ENCODE peak calls at places on chromosome 17, in seven cellular contexts. One of them, this sample, is unnamed.

GRCh38 chr17:67343237-67343636 is 23.1 kb downstream of the PSMD12 start:
- DNase-seq in HepG2: no peak
- DNase-seq in K562: no peak
- DNase-seq in HCT116: no peak
- DNase-seq in H1: no peak
- DNase-seq in GM12878: no peak
- DNase-seq in SK-N-SH: no peak
- DNase-seq in this sample: no peak

GRCh38 chr17:13114601-13115024 is 96.8 kb upstream of the ELAC2 start:
- DNase-seq in HepG2: peak
- DNase-seq in K562: peak
- DNase-seq in HCT116: peak
- DNase-seq in H1: peak
- DNase-seq in GM12878: no peak
- DNase-seq in SK-N-SH: peak
- DNase-seq in this sample: peak

GRCh38 chr17:8593276-8593675 is 37.2 kb downstream of the MYH10 start:
- DNase-seq in HepG2: no peak
- DNase-seq in K562: no peak
- DNase-seq in HCT116: no peak
- DNase-seq in H1: no peak
- DNase-seq in GM12878: no peak
- DNase-seq in SK-N-SH: no peak
- DNase-seq in this sample: no peak

GRCh38 chr17:40563371-40564052 is 1.8 kb downstream of the CCR7 start:
- DNase-seq in HepG2: no peak
- DNase-seq in K562: no peak
- DNase-seq in HCT116: no peak
- DNase-seq in H1: no peak
- DNase-seq in GM12878: no peak
- DNase-seq in SK-N-SH: no peak
- DNase-seq in this sample: no peak

GRCh38 chr17:76943781-76944213 is 75.6 kb downstream of the MGAT5B start:
- DNase-seq in HepG2: no peak
- DNase-seq in K562: no peak
- DNase-seq in HCT116: no peak
- DNase-seq in H1: no peak
- DNase-seq in GM12878: no peak
- DNase-seq in SK-N-SH: no peak
- DNase-seq in this sample: no peak

GRCh38 chr17:1714980-1715802 is 5.0 kb upstream of the TLCD2 start:
- DNase-seq in HepG2: peak
- DNase-seq in K562: peak
- DNase-seq in HCT116: peak
- DNase-seq in H1: no peak
- DNase-seq in GM12878: no peak
- DNase-seq in SK-N-SH: peak
- DNase-seq in this sample: peak

GRCh38 chr17:20092973-20093626 is 83.9 kb downstream of the SPECC1 start:
- DNase-seq in HepG2: no peak
- DNase-seq in K562: no peak
- DNase-seq in HCT116: no peak
- DNase-seq in H1: no peak
- DNase-seq in GM12878: no peak
- DNase-seq in SK-N-SH: no peak
- DNase-seq in this sample: no peak

GRCh38 chr17:64455993-64456885 is 7.3 kb downstream of the MILR1 start:
- DNase-seq in HepG2: no peak
- DNase-seq in K562: no peak
- DNase-seq in HCT116: no peak
- DNase-seq in H1: no peak
- DNase-seq in GM12878: no peak
- DNase-seq in SK-N-SH: no peak
- DNase-seq in this sample: no peak

GRCh38 chr17:4548721-4549531 is 6.3 kb downstream of the MYBBP1A start:
- DNase-seq in HepG2: no peak
- DNase-seq in K562: no peak
- DNase-seq in HCT116: no peak
- DNase-seq in H1: no peak
- DNase-seq in GM12878: no peak
- DNase-seq in SK-N-SH: no peak
- DNase-seq in this sample: no peak

GRCh38 chr17:74522381-74523090 is 8.7 kb downstream of the CD300LB start:
- DNase-seq in HepG2: no peak
- DNase-seq in K562: no peak
- DNase-seq in HCT116: no peak
- DNase-seq in H1: no peak
- DNase-seq in GM12878: no peak
- DNase-seq in SK-N-SH: no peak
- DNase-seq in this sample: no peak

GRCh38 chr17:2977157-2977556 is 86.2 kb downstream of the OR1D5 start:
- DNase-seq in HepG2: no peak
- DNase-seq in K562: no peak
- DNase-seq in HCT116: no peak
- DNase-seq in H1: no peak
- DNase-seq in GM12878: no peak
- DNase-seq in SK-N-SH: no peak
- DNase-seq in this sample: no peak

GRCh38 chr17:62916684-62917571 is 49.1 kb upstream of the TANC2 start:
- DNase-seq in HepG2: no peak
- DNase-seq in K562: peak
- DNase-seq in HCT116: no peak
- DNase-seq in H1: no peak
- DNase-seq in GM12878: no peak
- DNase-seq in SK-N-SH: no peak
- DNase-seq in this sample: no peak

GRCh38 chr17:40963838-40964237 is 2.9 kb downstream of the KRT39 start:
- DNase-seq in HepG2: no peak
- DNase-seq in K562: peak
- DNase-seq in HCT116: no peak
- DNase-seq in H1: no peak
- DNase-seq in GM12878: no peak
- DNase-seq in SK-N-SH: peak
- DNase-seq in this sample: no peak

GRCh38 chr17:57085448-57086068 is 512 bp downstream of the AKAP1 start:
- DNase-seq in HepG2: peak
- DNase-seq in K562: peak
- DNase-seq in HCT116: no peak
- DNase-seq in H1: no peak
- DNase-seq in GM12878: no peak
- DNase-seq in SK-N-SH: peak
- DNase-seq in this sample: peak
- TF ChIP-seq JUND in HepG2: peak
- TF ChIP-seq JUND in K562: no peak
- TF ChIP-seq JUND in HCT116: no peak
- TF ChIP-seq JUND in H1: no peak
- TF ChIP-seq JUND in GM12878: no peak
- TF ChIP-seq JUND in SK-N-SH: no peak
- TF ChIP-seq JUND in this sample: no peak

GRCh38 chr17:42623732-42624596 is 14.5 kb downstream of the TUBG1 start:
- DNase-seq in HepG2: no peak
- DNase-seq in K562: peak
- DNase-seq in HCT116: peak
- DNase-seq in H1: no peak
- DNase-seq in GM12878: no peak
- DNase-seq in SK-N-SH: no peak
- DNase-seq in this sample: no peak
- TF ChIP-seq JUND in HepG2: no peak
- TF ChIP-seq JUND in K562: peak
- TF ChIP-seq JUND in HCT116: peak
- TF ChIP-seq JUND in H1: no peak
- TF ChIP-seq JUND in GM12878: no peak
- TF ChIP-seq JUND in SK-N-SH: no peak
- TF ChIP-seq JUND in this sample: no peak

GRCh38 chr17:18185832-18186231 is 2.2 kb downstream of the ALKBH5 start:
- DNase-seq in HepG2: no peak
- DNase-seq in K562: peak
- DNase-seq in HCT116: no peak
- DNase-seq in H1: no peak
- DNase-seq in GM12878: no peak
- DNase-seq in SK-N-SH: no peak
- DNase-seq in this sample: no peak

GRCh38 chr17:18187226-18187625 is 3.6 kb downstream of the ALKBH5 start:
- DNase-seq in HepG2: peak
- DNase-seq in K562: no peak
- DNase-seq in HCT116: no peak
- DNase-seq in H1: no peak
- DNase-seq in GM12878: no peak
- DNase-seq in SK-N-SH: peak
- DNase-seq in this sample: no peak

GRCh38 chr17:18186271-18186982 is 2.8 kb downstream of the ALKBH5 start:
- DNase-seq in HepG2: no peak
- DNase-seq in K562: peak
- DNase-seq in HCT116: no peak
- DNase-seq in H1: no peak
- DNase-seq in GM12878: no peak
- DNase-seq in SK-N-SH: no peak
- DNase-seq in this sample: no peak

GRCh38 chr17:18190629-18191028 is 7.0 kb downstream of the ALKBH5 start:
- DNase-seq in HepG2: no peak
- DNase-seq in K562: no peak
- DNase-seq in HCT116: no peak
- DNase-seq in H1: no peak
- DNase-seq in GM12878: no peak
- DNase-seq in SK-N-SH: no peak
- DNase-seq in this sample: no peak

DNA sequence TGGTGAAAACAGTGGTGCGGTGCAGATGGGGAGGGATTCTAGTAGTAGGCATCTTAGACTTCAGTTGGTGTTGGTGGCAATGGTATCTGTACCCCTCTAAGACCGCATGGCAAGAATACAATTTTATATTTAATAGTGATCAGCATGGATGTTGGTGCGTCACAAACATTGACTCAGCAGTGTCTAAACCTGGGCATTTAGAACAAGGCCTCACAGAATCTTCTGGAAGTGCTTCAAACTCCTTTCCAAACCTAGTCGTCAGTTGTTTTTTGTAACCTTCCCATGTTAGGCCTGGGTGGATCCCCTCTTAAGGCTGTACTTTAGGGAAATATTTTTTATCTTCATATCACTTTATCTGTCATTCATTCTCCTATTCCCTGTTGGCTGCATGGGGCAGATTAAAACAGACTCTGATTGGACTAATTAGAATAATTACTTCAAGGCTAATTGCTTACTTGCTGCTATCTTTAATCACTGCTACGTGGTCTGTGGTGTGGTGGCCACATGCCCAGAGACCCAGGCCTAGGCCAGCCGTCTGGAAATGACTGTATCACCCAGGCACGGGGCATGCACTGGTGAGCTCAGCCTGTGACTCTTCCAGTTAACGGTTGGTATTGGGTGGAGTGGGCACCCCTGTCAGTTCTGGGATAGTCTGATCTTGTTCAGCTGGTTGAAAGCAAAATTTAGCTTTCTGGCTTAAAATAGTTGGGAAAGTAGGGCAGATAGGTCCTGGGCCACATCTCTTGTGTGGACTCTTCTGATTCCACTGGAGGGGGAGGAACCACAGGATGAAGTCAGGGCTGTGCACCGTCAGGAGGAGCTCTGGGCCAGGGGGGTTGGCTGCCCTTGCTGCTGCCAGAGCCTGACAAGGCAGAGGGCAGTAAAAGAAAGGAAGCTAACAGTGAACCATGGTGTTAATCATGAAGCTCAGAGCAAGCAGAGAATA is 4.5 kb downstream of the ALKBH5 start:
- DNase-seq in HepG2: no peak
- DNase-seq in K562: no peak
- DNase-seq in HCT116: no peak
- DNase-seq in H1: no peak
- DNase-seq in GM12878: no peak
- DNase-seq in SK-N-SH: peak
- DNase-seq in this sample: no peak
- TF ChIP-seq JUND in HepG2: no peak
- TF ChIP-seq JUND in K562: no peak
- TF ChIP-seq JUND in HCT116: no peak
- TF ChIP-seq JUND in H1: no peak
- TF ChIP-seq JUND in GM12878: no peak
- TF ChIP-seq JUND in SK-N-SH: peak
- TF ChIP-seq JUND in this sample: no peak

GRCh38 chr17:17743391-17744112 is 62.3 kb downstream of the RAI1 start:
- DNase-seq in HepG2: no peak
- DNase-seq in K562: no peak
- DNase-seq in HCT116: no peak
- DNase-seq in H1: no peak
- DNase-seq in GM12878: no peak
- DNase-seq in SK-N-SH: peak
- DNase-seq in this sample: no peak
- TF ChIP-seq JUND in HepG2: no peak
- TF ChIP-seq JUND in K562: no peak
- TF ChIP-seq JUND in HCT116: no peak
- TF ChIP-seq JUND in H1: no peak
- TF ChIP-seq JUND in GM12878: no peak
- TF ChIP-seq JUND in SK-N-SH: no peak
- TF ChIP-seq JUND in this sample: no peak

GRCh38 chr17:51435641-51436091 is 175.3 kb downstream of the UTP18 start:
- DNase-seq in HepG2: peak
- DNase-seq in K562: peak
- DNase-seq in HCT116: peak
- DNase-seq in H1: peak
- DNase-seq in GM12878: no peak
- DNase-seq in SK-N-SH: peak
- DNase-seq in this sample: no peak
- TF ChIP-seq JUND in HepG2: no peak
- TF ChIP-seq JUND in K562: no peak
- TF ChIP-seq JUND in HCT116: no peak
- TF ChIP-seq JUND in H1: no peak
- TF ChIP-seq JUND in GM12878: no peak
- TF ChIP-seq JUND in SK-N-SH: no peak
- TF ChIP-seq JUND in this sample: no peak